ENCODE peak calls at places on chromosomes 4 and X, in six cellular contexts. K is GM12878, O is SK-N-SH, B is K562, L is HCT116, Q is HepG2. D is an unnamed sample.
A peak's percentile ranks its signal among the peaks of the same experiment; 100 is the strongest.

GRCh38 chr4:110518889-110519490 is 43.0 kb downstream of the ENPEP start:
- DNase-seq in O (peak; percentile 15), L (no peak), Q (peak; percentile 12), B (peak; percentile 35), K (no peak), D (no peak)

GRCh38 chrX:54208531-54208930 is 25.5 kb upstream of the FAM120C start:
- DNase-seq in Q (no peak), B (no peak), O (no peak), K (no peak), L (no peak), D (no peak)

GRCh38 chr4:137370206-137370633 is 162.1 kb downstream of the PCDH18 start:
- DNase-seq in O (no peak), Q (no peak), L (no peak), B (no peak), K (no peak), D (no peak)

GRCh38 chr4:107999932-108000539 is 10.3 kb downstream of the HADH start:
- DNase-seq in L (no peak), K (no peak), Q (no peak), B (no peak), O (no peak), D (no peak)

GRCh38 chr4:128658214-128658621 is 151.3 kb upstream of the JADE1 start:
- DNase-seq in Q (no peak), B (no peak), L (no peak), K (peak; percentile 11), O (no peak), D (no peak)

GRCh38 chrX:105136786-105137185 is 83.7 kb downstream of the TEX13A start:
- DNase-seq in Q (no peak), K (no peak), O (no peak), B (no peak), L (no peak), D (no peak)

GRCh38 chr4:80611366-80611765 is 275.8 kb downstream of the CFAP299 start:
- DNase-seq in Q (no peak), O (no peak), B (no peak), L (no peak), K (peak; percentile 13), D (no peak)

GRCh38 chr4:22485751-22486150 is 30.1 kb downstream of the ADGRA3 start:
- DNase-seq in O (peak; percentile 19), L (no peak), Q (no peak), K (no peak), B (no peak), D (no peak)

GRCh38 chrX:124862304-124862703 is 457.4 kb upstream of the TEX13C start:
- DNase-seq in Q (no peak), K (no peak), O (no peak), L (no peak), B (no peak), D (no peak)

GRCh38 chr4:81472249-81473085 is 760 bp upstream of the RASGEF1B start:
- DNase-seq in L (no peak), O (peak; percentile 23), Q (peak; percentile 24), K (peak; percentile 24), B (peak; percentile 47), D (no peak)

GRCh38 chr4:183503497-183504063 is 1.3 kb upstream of the ING2 start:
- DNase-seq in Q (no peak), O (no peak), B (no peak), L (no peak), K (peak; percentile 8), D (no peak)

GRCh38 chrX:78316310-78316709 is 11.1 kb downstream of the CYSLTR1 start:
- DNase-seq in L (no peak), O (no peak), Q (no peak), B (no peak), K (no peak), D (no peak)

GRCh38 chr4:72314869-72315268 is 254.2 kb downstream of the ADAMTS3 start:
- DNase-seq in B (no peak), Q (no peak), K (no peak), O (no peak), L (no peak), D (no peak)

GRCh38 chr4:20544645-20545044 is 155.6 kb upstream of the PACRGL start:
- DNase-seq in L (peak; percentile 8), O (peak; percentile 44), B (no peak), Q (peak; percentile 14), K (no peak), D (no peak)

GRCh38 chrX:1874416-1874815 is 259.6 kb downstream of the ASMT start:
- DNase-seq in K (no peak), Q (no peak), L (no peak), B (no peak), O (no peak), D (no peak)

GRCh38 chr4:24595662-24596061 is 11.3 kb upstream of the DHX15 start:
- DNase-seq in B (no peak), Q (peak; percentile 33), K (no peak), O (no peak), L (no peak), D (no peak)

GRCh38 chr4:2962099-2962455 is 1.1 kb downstream of the NOP14 start:
- DNase-seq in L (no peak), B (no peak), K (no peak), Q (no peak), O (peak; percentile 34), D (no peak)

GRCh38 chrX:153814591-153815315 is 15.6 kb downstream of the PDZD4 start:
- DNase-seq in L (no peak), K (no peak), B (no peak), Q (no peak), O (no peak), D (no peak)

GRCh38 chrX:14832151-14832550 is 40.7 kb downstream of the FANCB start:
- DNase-seq in B (no peak), Q (no peak), O (no peak), L (no peak), K (no peak), D (no peak)

GRCh38 chrX:106898462-106898861 is 4.7 kb downstream of the RIPPLY1 start:
- DNase-seq in O (peak; percentile 14), B (peak; percentile 34), Q (peak; percentile 80), K (peak; percentile 16), L (no peak), D (no peak)

GRCh38 chr4:166972071-166972470 is 262.2 kb downstream of the SPOCK3 start:
- DNase-seq in O (no peak), K (no peak), B (no peak), L (no peak), Q (no peak), D (peak; percentile 24)

GRCh38 chrX:53071604-53072417 is 10.4 kb upstream of the TSPYL2 start:
- DNase-seq in L (peak; percentile 50), K (peak; percentile 46), Q (peak; percentile 57), B (peak; percentile 55), O (peak; percentile 68), D (no peak)

GRCh38 chr4:179465131-179465797 is 2023.0 kb upstream of the AGA start:
- DNase-seq in K (no peak), L (no peak), Q (no peak), B (no peak), O (no peak), D (no peak)

GRCh38 chr4:48778431-48779094 is 1.5 kb downstream of the FRYL start:
- DNase-seq in O (peak; percentile 6), K (no peak), Q (peak; percentile 19), B (no peak), L (no peak), D (no peak)
- TF ChIP-seq REST in O (no peak), K (no peak), Q (no peak), B (no peak), L (no peak), D (no peak)

DNA sequence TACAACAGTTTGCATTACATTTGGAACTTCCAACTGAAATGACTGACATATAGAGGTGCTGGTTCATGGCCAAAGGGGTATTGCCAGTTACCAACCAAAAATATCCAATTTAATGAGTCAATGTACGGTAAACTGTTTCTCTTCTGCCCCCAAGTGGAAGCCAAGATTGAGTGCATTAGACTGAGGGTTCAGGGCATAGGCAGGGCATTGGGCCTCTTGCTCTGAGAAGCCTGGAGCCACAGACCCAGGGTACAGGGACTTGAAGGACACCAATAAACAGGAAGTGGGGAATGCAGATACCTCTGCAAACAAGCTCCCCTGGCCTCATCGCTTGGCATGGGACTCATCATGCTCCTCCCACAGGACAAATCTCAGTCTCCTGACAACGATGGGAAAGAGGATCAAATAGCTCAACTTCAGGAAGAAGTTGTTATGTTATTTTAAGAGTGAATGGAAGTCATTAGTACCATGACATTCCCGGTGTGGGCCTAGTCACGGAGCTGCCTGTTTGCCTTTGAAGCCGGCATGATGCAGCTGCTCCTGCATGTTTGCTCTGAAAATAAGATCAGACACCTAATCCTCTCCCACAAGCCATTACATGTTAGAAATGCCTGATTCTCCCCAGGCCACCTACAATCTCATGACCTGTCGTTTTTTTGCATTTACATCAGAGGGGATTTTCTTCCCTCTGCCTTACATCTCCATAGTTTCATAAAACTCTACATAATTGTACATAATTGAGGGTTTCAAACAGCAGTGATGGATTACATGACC is 224.2 kb downstream of the RCHY1 start:
- DNase-seq in O (no peak), B (no peak), L (peak; percentile 47), Q (peak; percentile 20), K (peak; percentile 23), D (no peak)
- TF ChIP-seq SIN3A in O (no peak), B (no peak), L (no peak), Q (no peak), K (no peak), D (no peak)

DNA sequence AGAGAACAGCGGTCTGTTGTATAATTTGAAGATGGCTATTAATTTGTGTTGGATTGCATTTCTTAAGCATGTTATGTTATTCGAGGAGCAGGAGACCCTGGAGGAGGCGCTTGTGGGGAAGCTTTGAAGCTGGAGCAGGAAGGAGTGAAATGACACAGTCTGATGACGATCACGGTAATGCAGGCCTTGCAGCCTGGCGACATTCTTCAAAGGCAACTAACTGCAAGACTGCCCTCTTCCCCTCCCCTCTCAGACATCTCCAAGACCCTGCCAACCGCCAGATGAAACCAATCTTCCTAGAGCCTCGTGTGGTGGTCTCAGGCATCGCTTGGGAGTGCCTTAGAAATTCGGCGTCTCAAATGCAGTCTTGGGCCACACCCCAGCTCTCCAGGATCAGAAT is 16.1 kb downstream of the CLCN4 start:
- DNase-seq in O (no peak), K (no peak), B (no peak), Q (no peak), L (no peak), D (no peak)
- TF ChIP-seq REST in O (no peak), K (no peak), B (no peak), Q (no peak), L (no peak), D (no peak)

GRCh38 chr4:139887962-139888735 is 222.5 kb downstream of the MGST2 start:
- DNase-seq in K (peak; percentile 15), B (no peak), Q (no peak), L (no peak), O (peak; percentile 23), D (no peak)

GRCh38 chr4:139889194-139889762 is 223.7 kb downstream of the MGST2 start:
- DNase-seq in Q (no peak), B (no peak), L (no peak), O (no peak), K (no peak), D (no peak)

GRCh38 chr4:139889901-139890300 is 224.3 kb downstream of the MGST2 start:
- DNase-seq in Q (no peak), B (no peak), L (no peak), O (peak; percentile 79), K (no peak), D (no peak)

GRCh38 chr4:139892973-139893736 is 227.5 kb downstream of the MGST2 start:
- DNase-seq in O (no peak), K (no peak), B (no peak), Q (no peak), L (no peak), D (no peak)

DNA sequence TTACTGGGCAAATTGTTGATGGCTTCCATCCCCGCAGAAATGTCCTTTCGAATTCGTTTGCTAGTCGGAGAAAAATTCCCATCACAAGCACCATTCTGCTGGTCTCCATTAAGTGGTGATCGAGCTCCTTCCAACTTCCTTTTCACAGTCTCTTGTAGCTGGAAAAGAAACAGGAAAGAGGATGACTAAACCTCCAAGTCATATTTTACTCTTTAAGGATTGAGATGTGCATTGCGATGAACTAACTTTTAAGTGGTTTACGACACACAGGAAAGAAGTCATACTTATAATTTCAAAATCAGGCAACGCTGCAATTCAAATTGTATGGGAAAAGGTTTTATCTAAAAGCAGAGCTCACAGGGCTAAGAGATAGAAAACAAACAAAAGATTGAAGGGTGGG is 225.2 kb downstream of the MGST2 start:
- DNase-seq in O (no peak), Q (no peak), B (no peak), K (no peak), L (no peak), D (no peak)
- TF ChIP-seq SIN3A in O (no peak), Q (no peak), B (no peak), K (no peak), L (no peak), D (no peak)

D was measured in Panc1.